ENCODE peak calls at places on chromosome 10, in five cellular contexts. S, K, A, O and U are unnamed samples.

GRCh38 chr10:11863353-11864105 is 40.4 kb downstream of the PROSER2 start:
- DNase-seq in K (no peak), O (no peak), A (peak; percentile 47), S (no peak), U (no peak)

GRCh38 chr10:43336641-43337318 is 34.7 kb upstream of the FXYD4 start:
- DNase-seq in K (no peak), S (no peak), A (no peak), O (no peak), U (no peak)

GRCh38 chr10:127918570-127918969 is 11.7 kb downstream of the PTPRE start:
- DNase-seq in S (no peak), O (no peak), A (no peak), K (peak; percentile 51), U (no peak)

GRCh38 chr10:48462482-48463020 is 142.3 kb downstream of the ARHGAP22 start:
- DNase-seq in S (no peak), O (no peak), K (no peak), A (no peak), U (no peak)

GRCh38 chr10:97131702-97132101 is 54.1 kb downstream of the SLIT1 start:
- DNase-seq in O (no peak), S (no peak), A (no peak), K (no peak), U (no peak)

GRCh38 chr10:27600915-27601314 is 96.8 kb downstream of the RAB18 start:
- DNase-seq in A (no peak), K (no peak), S (no peak), O (no peak), U (no peak)

GRCh38 chr10:17655009-17655408 is 11.1 kb downstream of the STAM start:
- DNase-seq in K (no peak), S (no peak), A (no peak), O (no peak), U (no peak)

GRCh38 chr10:42952358-42952757 is 124.5 kb upstream of the RET start:
- DNase-seq in S (peak; percentile 40), O (no peak), A (peak; percentile 35), K (no peak), U (peak; percentile 30)

GRCh38 chr10:90920986-90921643 is at the start of gene ANKRD1:
- DNase-seq in S (peak; percentile 60), A (no peak), O (peak; percentile 75), K (no peak), U (no peak)

GRCh38 chr10:59651902-59652301 is 57.7 kb downstream of the SLC16A9 start:
- DNase-seq in O (no peak), A (no peak), S (no peak), K (no peak), U (no peak)

GRCh38 chr10:131891196-131891928 is 9.4 kb upstream of the PPP2R2D start:
- DNase-seq in O (peak; percentile 22), A (no peak), S (no peak), K (no peak), U (no peak)

GRCh38 chr10:14953452-14954000 is 370 bp downstream of the DCLRE1C start:
- DNase-seq in S (peak; percentile 22), K (peak; percentile 15), A (peak; percentile 77), O (peak; percentile 37), U (no peak)

GRCh38 chr10:123997486-123998196 is 95.8 kb downstream of the CHST15 start:
- DNase-seq in O (peak; percentile 32), A (no peak), K (no peak), S (no peak), U (no peak)

GRCh38 chr10:17029581-17030271 is 99.9 kb downstream of the CUBN start:
- DNase-seq in A (no peak), S (peak; percentile 52), K (peak; percentile 5), O (peak; percentile 51), U (no peak)

GRCh38 chr10:72682626-72683025 is 9.3 kb upstream of the MCU start:
- DNase-seq in S (no peak), O (no peak), K (no peak), A (no peak), U (no peak)

GRCh38 chr10:23391817-23392216 is 47.1 kb upstream of the OTUD1 start:
- DNase-seq in S (no peak), K (no peak), A (no peak), O (no peak), U (no peak)

GRCh38 chr10:43040482-43041256 is 36.2 kb upstream of the RET start:
- DNase-seq in K (no peak), A (no peak), S (no peak), O (no peak), U (no peak)

GRCh38 chr10:106625761-106626160 is 538.7 kb downstream of the SORCS1 start:
- DNase-seq in O (no peak), A (no peak), S (no peak), K (no peak), U (no peak)

GRCh38 chr10:2933924-2934323 is 133.4 kb upstream of the PFKP start:
- DNase-seq in A (no peak), S (no peak), O (no peak), K (no peak), U (no peak)

GRCh38 chr10:24119919-24120318 is 89.0 kb upstream of the KIAA1217 start:
- DNase-seq in K (no peak), O (no peak), S (no peak), A (no peak), U (no peak)

GRCh38 chr10:133130602-133131001 is 29.4 kb upstream of the KNDC1 start:
- DNase-seq in S (no peak), A (no peak), O (no peak), K (no peak), U (no peak)

GRCh38 chr10:89645742-89646172 is 715 bp upstream of the PANK1 start:
- DNase-seq in K (no peak), O (no peak), S (no peak), A (no peak), U (no peak)